ENCODE peak calls at places on chromosome 10, in nine cellular contexts. U is breast epithelium, O is Panc1, S is H1, M is spleen, E is SK-N-SH, H is prostate gland, F is sigmoid colon, Q is stomach. K is an unnamed sample. For H3K36me3 and H3K4me1, the result is how much of the 10 kb centered on the place peaks cover.

GRCh38 chr10:24306507-24306875 is 97.6 kb downstream of the KIAA1217 start:
- DNase-seq in H (no peak), F (no peak), S (no peak), Q (no peak), O (no peak), E (no peak), U (no peak), M (no peak), K (no peak)

GRCh38 chr10:18860591-18861205 is 187.9 kb upstream of the MALRD1 start:
- DNase-seq in S (no peak), E (no peak), Q (no peak), O (no peak), M (no peak), F (no peak), H (no peak), U (no peak), K (no peak)

GRCh38 chr10:50322075-50322474 is 70.8 kb upstream of the ASAH2 start:
- DNase-seq in E (no peak), S (no peak), U (no peak), H (no peak), F (no peak), Q (no peak), O (no peak), M (no peak), K (no peak)

GRCh38 chr10:88271736-88272135 is 311.4 kb downstream of the RNLS start:
- DNase-seq in O (no peak), S (no peak), Q (no peak), H (no peak), U (no peak), M (no peak), E (no peak), F (no peak), K (no peak)

GRCh38 chr10:86961481-86962091 is 3.2 kb downstream of the SNCG start:
- DNase-seq in Q (peak), F (peak), S (no peak), E (no peak), O (no peak), M (peak), U (peak), H (no peak), K (peak)

GRCh38 chr10:133031541-133032125 is 56.1 kb upstream of the ADGRA1 start:
- DNase-seq in E (no peak), S (no peak), Q (no peak), O (no peak), M (no peak), F (no peak), H (no peak), U (no peak), K (no peak)

GRCh38 chr10:7889947-7890542 is 71.7 kb downstream of the TAF3 start:
- DNase-seq in F (no peak), M (no peak), E (no peak), S (no peak), Q (no peak), H (no peak), O (no peak), U (no peak), K (no peak)

GRCh38 chr10:6977641-6978627 is 397.9 kb upstream of the PRKCQ start:
- DNase-seq in U (no peak), O (no peak), F (no peak), E (no peak), M (no peak), H (no peak), S (no peak), Q (no peak), K (no peak)

GRCh38 chr10:75229961-75230360 is 5.8 kb downstream of the COMTD1 start:
- DNase-seq in F (no peak), S (no peak), E (no peak), Q (no peak), O (no peak), M (no peak), U (no peak), H (no peak), K (no peak)

GRCh38 chr10:80530251-80530650 is 7.5 kb upstream of the SH2D4B start:
- DNase-seq in E (peak), M (no peak), Q (no peak), U (no peak), F (no peak), O (no peak), S (no peak), H (no peak), K (no peak)

GRCh38 chr10:34252111-34252510 is 563.0 kb downstream of the PARD3 start:
- DNase-seq in U (no peak), F (no peak), Q (peak), E (no peak), H (no peak), O (no peak), S (peak), M (no peak), K (no peak)

GRCh38 chr10:5469353-5470061 is 29.9 kb downstream of the CALML5 start:
- DNase-seq in Q (no peak), H (no peak), U (no peak), S (no peak), M (no peak), F (peak), E (no peak), O (no peak), K (no peak)

GRCh38 chr10:3654496-3654895 is 130.5 kb downstream of the KLF6 start:
- DNase-seq in S (no peak), H (no peak), E (no peak), F (no peak), U (no peak), Q (no peak), M (no peak), O (no peak), K (no peak)

GRCh38 chr10:22148956-22149355 is 68.9 kb downstream of the EBLN1 start:
- DNase-seq in M (no peak), E (no peak), H (no peak), F (no peak), U (no peak), O (no peak), S (no peak), Q (no peak), K (no peak)

GRCh38 chr10:33937987-33938386 is 603.5 kb upstream of the NRP1 start:
- DNase-seq in U (no peak), E (no peak), M (no peak), F (no peak), S (no peak), Q (no peak), H (no peak), O (no peak), K (no peak)

GRCh38 chr10:132521466-132522102 is 16.0 kb upstream of the INPP5A start:
- DNase-seq in E (no peak), O (no peak), Q (no peak), H (no peak), U (peak), F (peak), S (no peak), M (peak), K (peak)

GRCh38 chr10:113746188-113746950 is 5.1 kb upstream of the PLEKHS1 start:
- DNase-seq in O (no peak), Q (no peak), E (no peak), S (no peak), F (no peak), M (no peak), H (no peak), U (no peak), K (no peak)

GRCh38 chr10:3622427-3622826 is 162.6 kb downstream of the KLF6 start:
- DNase-seq in Q (no peak), O (no peak), M (no peak), S (no peak), F (no peak), E (no peak), U (no peak), H (no peak), K (no peak)

GRCh38 chr10:89963446-89964102 is 262.2 kb downstream of the KIF20B start:
- DNase-seq in F (no peak), U (no peak), E (no peak), M (no peak), H (no peak), O (no peak), S (no peak), Q (no peak), K (no peak)

GRCh38 chr10:129055966-129056365 is 411.1 kb upstream of the MGMT start:
- DNase-seq in Q (no peak), F (no peak), H (no peak), M (no peak), S (no peak), E (peak), O (no peak), U (no peak), K (no peak)

GRCh38 chr10:60200682-60201053 is 189.0 kb downstream of the ANK3 start:
- DNase-seq in M (no peak), Q (no peak), F (no peak), U (no peak), S (no peak), H (no peak), E (peak), O (no peak), K (no peak)

GRCh38 chr10:11284291-11285085 is 266.8 kb downstream of the CELF2 start:
- DNase-seq in M (no peak), O (no peak), Q (no peak), H (no peak), F (no peak), U (no peak), S (no peak), E (no peak), K (no peak)

GRCh38 chr10:11282661-11283060 is 265.0 kb downstream of the CELF2 start:
- DNase-seq in S (no peak), U (no peak), Q (no peak), E (no peak), H (no peak), F (no peak), M (no peak), O (no peak), K (no peak)

GRCh38 chr10:11282156-11282555 is 264.5 kb downstream of the CELF2 start:
- DNase-seq in M (no peak), Q (no peak), H (no peak), S (no peak), O (no peak), E (no peak), U (no peak), F (no peak), K (no peak)

GRCh38 chr10:11286261-11286989 is 268.8 kb downstream of the CELF2 start:
- DNase-seq in E (no peak), O (no peak), H (no peak), F (no peak), U (no peak), M (no peak), S (no peak), Q (no peak), K (no peak)

DNA sequence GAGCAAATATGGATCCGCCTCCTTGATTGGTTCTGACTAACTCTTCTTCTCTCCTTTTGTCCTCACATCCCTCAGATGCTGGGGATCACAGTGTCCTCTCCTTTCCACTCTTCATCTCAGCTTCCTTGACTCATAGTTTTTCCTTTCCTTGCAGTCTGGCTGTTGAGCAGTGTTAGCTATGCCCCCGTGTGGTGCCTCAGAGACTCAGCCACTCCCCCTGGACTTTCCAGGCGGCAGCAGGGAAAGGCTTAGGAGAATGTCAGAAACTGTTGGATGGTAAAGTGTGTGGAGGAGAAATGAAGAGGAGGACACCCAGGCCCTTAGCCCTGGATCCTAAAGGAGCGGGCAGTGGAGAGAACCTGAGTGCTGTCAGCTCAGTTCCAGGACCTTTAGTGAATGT is 267.5 kb downstream of the CELF2 start:
- DNase-seq in U (no peak), S (no peak), Q (no peak), O (no peak), M (no peak), F (no peak), H (no peak), E (no peak), K (no peak)
- H3K36me3 ChIP-seq in U (under half), S (under half), Q (half or more), O (under half), M (half or more), F (under half), H (under half), E (under half), K (under half)

GRCh38 chr10:58996063-58996462 is 180.4 kb upstream of the PHYHIPL start:
- DNase-seq in E (no peak), H (no peak), S (no peak), O (no peak), U (no peak), M (no peak), F (no peak), Q (no peak), K (no peak)

GRCh38 chr10:58996866-58997265 is 179.6 kb upstream of the PHYHIPL start:
- DNase-seq in Q (no peak), F (no peak), O (no peak), M (no peak), H (no peak), E (no peak), U (no peak), S (no peak), K (no peak)

GRCh38 chr10:59000162-59000825 is 176.1 kb upstream of the PHYHIPL start:
- DNase-seq in E (no peak), M (no peak), Q (no peak), S (no peak), U (no peak), O (no peak), F (no peak), H (no peak), K (no peak)

GRCh38 chr10:59002011-59002410 is 174.4 kb upstream of the PHYHIPL start:
- DNase-seq in H (no peak), S (no peak), F (no peak), O (no peak), E (no peak), U (no peak), Q (no peak), M (no peak), K (no peak)

GRCh38 chr10:58998924-58999713 is 177.3 kb upstream of the PHYHIPL start:
- DNase-seq in O (no peak), M (no peak), S (no peak), U (peak), H (peak), Q (peak), E (no peak), F (peak), K (no peak)
- TF ChIP-seq POLR2AphosphoS5 in O (no peak), M (no peak), S (no peak), U (peak), H (peak), Q (no peak), E (no peak), F (peak), K (no peak)

GRCh38 chr10:110324201-110324804 is 19.6 kb upstream of the SMNDC1 start:
- DNase-seq in O (no peak), M (no peak), E (no peak), Q (no peak), F (no peak), S (no peak), H (no peak), U (no peak), K (no peak)
- H3K4me1 ChIP-seq in O (under half), M (under half), E (under half), Q (under half), F (under half), S (under half), H (under half), U (under half), K (under half)

GRCh38 chr10:95475003-95475383 is 86.2 kb downstream of the SORBS1 start:
- DNase-seq in H (no peak), S (no peak), M (no peak), U (no peak), E (no peak), F (no peak), Q (no peak), O (no peak), K (no peak)

GRCh38 chr10:95469676-95470075 is 91.5 kb downstream of the SORBS1 start:
- DNase-seq in S (no peak), E (no peak), Q (no peak), H (no peak), O (no peak), U (no peak), M (no peak), F (no peak), K (no peak)

GRCh38 chr10:95474228-95475002 is 86.8 kb downstream of the SORBS1 start:
- DNase-seq in S (no peak), U (no peak), F (no peak), Q (no peak), H (peak), M (no peak), E (no peak), O (no peak), K (no peak)

GRCh38 chr10:95469251-95469650 is 91.9 kb downstream of the SORBS1 start:
- DNase-seq in Q (no peak), O (no peak), S (no peak), M (no peak), H (no peak), F (no peak), E (no peak), U (no peak), K (no peak)

DNA sequence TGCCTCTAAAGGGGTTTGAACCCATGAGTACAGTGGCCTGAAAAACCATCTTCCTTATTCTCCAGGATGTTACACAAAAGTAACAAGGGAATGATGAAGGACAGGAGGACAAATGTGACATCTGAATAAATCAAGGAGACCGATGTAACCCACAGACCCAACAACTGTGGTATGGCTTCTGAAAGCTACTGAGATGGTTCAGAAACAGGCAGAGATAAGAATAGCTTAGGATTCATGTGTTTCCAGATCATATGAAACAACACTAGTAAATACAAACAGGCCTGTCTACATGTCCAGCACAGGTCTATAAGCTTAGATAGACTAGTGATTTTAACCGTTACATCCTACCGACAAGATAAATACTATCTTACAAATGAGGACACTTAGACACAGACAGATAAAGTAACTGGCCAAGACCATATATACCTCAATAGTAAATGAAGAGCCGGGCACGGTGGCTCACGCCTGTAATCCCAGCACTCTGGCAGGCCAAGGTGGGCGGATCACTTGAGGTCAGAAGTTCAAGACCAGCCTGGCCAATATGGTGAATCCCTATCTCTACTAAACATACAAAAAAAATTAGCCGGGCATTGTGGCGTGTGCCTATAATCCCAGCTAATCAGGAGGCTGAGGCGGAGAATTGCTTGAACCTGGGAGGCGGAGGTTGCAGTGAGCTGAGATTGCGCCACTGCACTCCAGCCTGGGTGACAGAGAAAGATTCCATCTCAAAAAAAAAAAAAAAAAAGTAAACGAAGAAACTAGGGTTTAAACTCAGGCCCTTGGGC is 88.7 kb downstream of the SORBS1 start:
- DNase-seq in O (no peak), Q (no peak), E (no peak), U (no peak), H (no peak), S (no peak), M (no peak), F (no peak), K (no peak)
- H3K36me3 ChIP-seq in O (under half), Q (under half), E (under half), U (under half), H (under half), S (under half), M (under half), F (under half), K (under half)

DNA sequence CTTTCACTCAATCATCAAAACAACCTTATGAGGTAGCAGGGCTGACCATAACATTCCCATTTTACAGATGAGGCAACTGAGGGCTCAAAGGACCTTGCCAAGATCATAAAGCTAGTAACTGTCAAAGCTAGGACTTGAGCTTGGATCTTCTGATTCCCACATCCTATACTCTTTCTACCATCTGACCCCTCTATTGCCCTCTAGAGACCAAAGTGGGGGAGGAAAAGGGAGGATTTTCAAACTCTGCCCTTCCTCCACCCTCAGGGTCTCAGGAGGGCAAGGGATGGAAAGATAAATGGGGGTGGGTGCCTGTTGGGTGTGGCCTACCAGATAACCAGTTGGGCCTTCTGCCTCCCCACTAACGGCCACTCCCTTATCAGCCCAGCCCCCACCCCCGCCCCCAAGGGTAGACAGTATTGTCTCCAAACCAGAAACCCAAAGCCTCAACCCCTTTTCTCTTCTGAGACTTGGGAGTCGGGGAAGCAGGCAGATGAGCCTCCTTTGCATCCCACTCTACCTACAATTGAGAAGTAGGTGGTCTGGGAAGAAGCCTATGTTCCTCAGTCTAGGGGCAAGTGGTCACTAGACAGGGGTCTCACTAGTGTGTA is 7.9 kb downstream of the LDB1 start:
- DNase-seq in M (no peak), Q (no peak), H (no peak), E (peak), S (no peak), F (no peak), O (no peak), U (no peak), K (no peak)
- TF ChIP-seq POLR2AphosphoS5 in M (no peak), Q (no peak), H (no peak), E (no peak), S (no peak), F (no peak), O (no peak), U (no peak), K (no peak)

GRCh38 chr10:131516285-131516684 is 204.8 kb upstream of the TCERG1L start:
- DNase-seq in E (no peak), H (no peak), S (no peak), Q (no peak), M (no peak), F (no peak), U (no peak), O (no peak), K (no peak)

GRCh38 chr10:131513445-131513844 is 201.9 kb upstream of the TCERG1L start:
- DNase-seq in U (no peak), H (no peak), F (no peak), S (no peak), M (no peak), E (no peak), Q (no peak), O (no peak), K (no peak)

GRCh38 chr10:131512852-131513251 is 201.3 kb upstream of the TCERG1L start:
- DNase-seq in O (no peak), E (peak), H (no peak), Q (no peak), U (no peak), M (no peak), F (no peak), S (no peak), K (no peak)

GRCh38 chr10:131511391-131511790 is 199.9 kb upstream of the TCERG1L start:
- DNase-seq in O (no peak), S (no peak), U (no peak), Q (no peak), F (no peak), E (no peak), M (no peak), H (no peak), K (no peak)

GRCh38 chr10:131514454-131514853 is 202.9 kb upstream of the TCERG1L start:
- DNase-seq in O (no peak), U (no peak), Q (no peak), E (no peak), S (no peak), H (no peak), M (no peak), F (no peak), K (no peak)
- H3K4me1 ChIP-seq in O (under half), U (under half), Q (under half), E (under half), S (under half), H (under half), M (under half), F (under half), K (under half)

GRCh38 chr10:119933179-119933578 is 40.6 kb downstream of the SEC23IP start:
- DNase-seq in U (no peak), F (no peak), E (peak), M (no peak), O (no peak), H (no peak), Q (no peak), S (no peak), K (no peak)

GRCh38 chr10:119931873-119932272 is 39.3 kb downstream of the SEC23IP start:
- DNase-seq in E (no peak), M (no peak), Q (no peak), O (no peak), H (no peak), S (no peak), F (no peak), U (no peak), K (no peak)

GRCh38 chr10:119928411-119928810 is 35.9 kb downstream of the SEC23IP start:
- DNase-seq in F (no peak), E (no peak), U (no peak), S (no peak), O (no peak), M (no peak), Q (no peak), H (no peak), K (no peak)

GRCh38 chr10:119932631-119933030 is 40.1 kb downstream of the SEC23IP start:
- DNase-seq in E (no peak), M (no peak), H (no peak), O (no peak), F (no peak), S (no peak), U (no peak), Q (no peak), K (no peak)
- H3K36me3 ChIP-seq in E (half or more), M (under half), H (under half), O (half or more), F (under half), S (under half), U (under half), Q (half or more), K (half or more)

GRCh38 chr10:43137971-43138756 is at the start of gene CSGALNACT2:
- DNase-seq in Q (peak), E (peak), F (peak), S (no peak), O (no peak), H (peak), U (peak), M (peak), K (peak)
- TF ChIP-seq POLR2AphosphoS5 in Q (peak), E (peak), F (peak), S (no peak), O (peak), H (peak), U (peak), M (peak), K (no peak)

K was measured in suprapubic skin.